ENCODE peak calls at places on chromosomes 2 and 18, in eight cellular contexts. U is lower lobe of right lung; Q is naive thymus-derived CD4-positive, alpha-beta T cell; Y is uterus; Z is transverse colon; W is adrenal gland; X is effector memory CD4-positive, alpha-beta T cell; C is GM23338. F is an unnamed sample.

GRCh38 chr2:105239924-105240323 is 1.6 kb upstream of the GPR45 start:
- DNase-seq in U (no peak), Z (no peak), C (no peak), W (no peak), X (no peak), Q (no peak), Y (no peak), F (no peak)

GRCh38 chr2:120722603-120723421 is 12.9 kb upstream of the GLI2 start:
- DNase-seq in Z (no peak), X (no peak), Y (no peak), W (peak; percentile 37), U (no peak), C (no peak), Q (no peak), F (no peak)

GRCh38 chr2:213251618-213252017 is 32.6 kb upstream of the SPAG16 start:
- DNase-seq in Y (no peak), U (no peak), C (peak; percentile 85), Z (no peak), W (no peak), Q (peak; percentile 28), X (no peak), F (no peak)

GRCh38 chr2:234722176-234722575 is 225.3 kb upstream of the ARL4C start:
- DNase-seq in C (no peak), X (no peak), Q (no peak), W (no peak), U (no peak), Y (no peak), Z (no peak), F (no peak)

GRCh38 chr2:164757934-164758695 is 83.5 kb downstream of the COBLL1 start:
- DNase-seq in Z (no peak), Y (no peak), Q (no peak), X (no peak), C (no peak), W (no peak), U (no peak), F (peak; percentile 37)

GRCh38 chr18:36729197-36729596 is 99.6 kb downstream of the TPGS2 start:
- DNase-seq in X (no peak), W (no peak), C (no peak), U (no peak), Z (no peak), Y (no peak), Q (no peak), F (no peak)

GRCh38 chr2:23640711-23641110 is 255.7 kb downstream of the KLHL29 start:
- DNase-seq in X (no peak), Z (no peak), Q (no peak), Y (no peak), U (no peak), C (no peak), W (no peak), F (no peak)

GRCh38 chr2:36408198-36408703 is 52.7 kb downstream of the CRIM1 start:
- DNase-seq in Z (no peak), X (no peak), C (peak; percentile 67), Y (no peak), W (no peak), U (no peak), Q (no peak), F (no peak)

GRCh38 chr2:62304429-62305417 is 108.8 kb downstream of the B3GNT2 start:
- DNase-seq in Z (peak; percentile 80), W (peak; percentile 93), U (peak; percentile 86), C (peak; percentile 49), Y (peak; percentile 63), Q (no peak), X (peak; percentile 9), F (peak; percentile 28)

GRCh38 chr2:29123584-29124349 is 8.6 kb downstream of the CLIP4 start:
- DNase-seq in U (no peak), Q (no peak), C (no peak), Z (no peak), W (no peak), Y (no peak), X (no peak), F (no peak)

GRCh38 chr2:158893057-158893456 is 75.4 kb upstream of the TANC1 start:
- DNase-seq in C (no peak), Y (no peak), W (no peak), X (no peak), U (no peak), Q (no peak), Z (no peak), F (peak; percentile 50)

GRCh38 chr2:113894156-113894743 is 4.4 kb downstream of the ACTR3 start:
- DNase-seq in W (no peak), X (no peak), U (no peak), Q (no peak), C (peak; percentile 15), Z (no peak), Y (no peak), F (peak; percentile 35)

GRCh38 chr2:20536619-20537422 is 89.9 kb downstream of the RHOB start:
- DNase-seq in Z (no peak), U (no peak), Q (no peak), Y (no peak), W (no peak), X (no peak), C (no peak), F (peak; percentile 87)

GRCh38 chr2:230975927-230976326 is 20.0 kb upstream of the SPATA3 start:
- DNase-seq in Z (no peak), C (no peak), Y (no peak), W (no peak), X (no peak), U (no peak), Q (no peak), F (no peak)

GRCh38 chr2:159156834-159157233 is 129.7 kb downstream of the WDSUB1 start:
- DNase-seq in X (no peak), W (no peak), C (no peak), Y (no peak), Z (no peak), U (peak; percentile 59), Q (no peak), F (peak; percentile 44)

GRCh38 chr18:57004366-57005121 is 142.3 kb upstream of the BOD1L2 start:
- DNase-seq in X (no peak), W (no peak), U (no peak), Z (no peak), Q (no peak), C (no peak), Y (no peak), F (no peak)

GRCh38 chr2:189409647-189410046 is 31.6 kb upstream of the WDR75 start:
- DNase-seq in X (no peak), Q (no peak), C (no peak), W (no peak), Y (no peak), Z (no peak), U (no peak), F (no peak)
- H3K4me1 ChIP-seq in X (peaks cover 3% of the 10 kb centered on the region), Q (peaks cover 8% of the 10 kb centered on the region), C (peaks cover 10% of the 10 kb centered on the region), W (no peaks in the 10 kb centered on the region), Y (no peaks in the 10 kb centered on the region), Z (peaks cover 4% of the 10 kb centered on the region), U (no peaks in the 10 kb centered on the region), F (no peaks in the 10 kb centered on the region)

DNA sequence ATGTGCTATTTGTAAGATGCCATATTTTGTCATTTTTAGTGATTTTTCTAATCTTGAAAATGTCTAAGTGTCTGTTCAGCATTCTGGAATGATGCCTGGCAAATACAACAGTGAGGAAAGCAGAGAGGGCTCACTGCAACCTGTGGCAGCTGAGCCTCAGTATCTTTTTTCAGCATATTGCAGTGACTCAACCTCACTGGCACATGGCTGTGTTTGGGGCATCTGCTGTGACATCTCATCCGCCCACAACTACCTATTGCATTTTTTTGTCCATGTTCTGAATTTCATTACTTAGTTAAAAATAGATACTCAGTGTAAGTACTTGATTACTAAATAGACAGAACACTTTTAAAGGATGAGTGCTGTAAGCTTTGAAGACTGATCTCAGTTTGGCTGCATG is 10.7 kb downstream of the BABAM2 start:
- DNase-seq in U (no peak), C (no peak), Q (no peak), Z (no peak), X (no peak), W (no peak), Y (no peak), F (no peak)
- H3K27ac ChIP-seq in U (no peak overlapping the region), C (no peak overlapping the region), Q (no peak overlapping the region), Z (no peak overlapping the region), X (no peak overlapping the region), W (no peak overlapping the region), Y (no peak overlapping the region), F (no peak overlapping the region)

GRCh38 chr2:238060096-238060541 is 682 bp upstream of the SCLY start:
- DNase-seq in U (no peak), C (peak; percentile 32), W (no peak), Z (no peak), Y (no peak), X (no peak), Q (no peak), F (no peak)

GRCh38 chr2:238060542-238061309 is at the start of gene SCLY:
- DNase-seq in Y (peak; percentile 97), Z (peak; percentile 97), X (peak; percentile 97), C (peak; percentile 98), Q (peak; percentile 93), U (peak; percentile 98), W (peak; percentile 98), F (peak; percentile 96)

GRCh38 chr2:238061310-238062202 is 755 bp downstream of the SCLY start:
- DNase-seq in U (no peak), X (no peak), Z (peak; percentile 35), Y (peak; percentile 29), W (peak; percentile 41), Q (no peak), C (peak; percentile 82), F (peak; percentile 18)

GRCh38 chr2:238055841-238056240 is 5.0 kb upstream of the SCLY start:
- DNase-seq in X (no peak), Q (no peak), U (no peak), W (no peak), Y (no peak), C (no peak), Z (no peak), F (no peak)

GRCh38 chr2:238059505-238059904 is 1.3 kb upstream of the SCLY start:
- DNase-seq in Y (no peak), Q (no peak), Z (no peak), X (no peak), W (no peak), C (no peak), U (no peak), F (no peak)
- H3K4me1 ChIP-seq in Y (peaks cover 13% of the 10 kb centered on the region), Q (peaks cover 12% of the 10 kb centered on the region), Z (peaks cover 16% of the 10 kb centered on the region), X (peaks cover 8% of the 10 kb centered on the region), W (no peaks in the 10 kb centered on the region), C (peaks cover 19% of the 10 kb centered on the region), U (peaks cover 18% of the 10 kb centered on the region), F (peaks cover 4% of the 10 kb centered on the region)

DNA sequence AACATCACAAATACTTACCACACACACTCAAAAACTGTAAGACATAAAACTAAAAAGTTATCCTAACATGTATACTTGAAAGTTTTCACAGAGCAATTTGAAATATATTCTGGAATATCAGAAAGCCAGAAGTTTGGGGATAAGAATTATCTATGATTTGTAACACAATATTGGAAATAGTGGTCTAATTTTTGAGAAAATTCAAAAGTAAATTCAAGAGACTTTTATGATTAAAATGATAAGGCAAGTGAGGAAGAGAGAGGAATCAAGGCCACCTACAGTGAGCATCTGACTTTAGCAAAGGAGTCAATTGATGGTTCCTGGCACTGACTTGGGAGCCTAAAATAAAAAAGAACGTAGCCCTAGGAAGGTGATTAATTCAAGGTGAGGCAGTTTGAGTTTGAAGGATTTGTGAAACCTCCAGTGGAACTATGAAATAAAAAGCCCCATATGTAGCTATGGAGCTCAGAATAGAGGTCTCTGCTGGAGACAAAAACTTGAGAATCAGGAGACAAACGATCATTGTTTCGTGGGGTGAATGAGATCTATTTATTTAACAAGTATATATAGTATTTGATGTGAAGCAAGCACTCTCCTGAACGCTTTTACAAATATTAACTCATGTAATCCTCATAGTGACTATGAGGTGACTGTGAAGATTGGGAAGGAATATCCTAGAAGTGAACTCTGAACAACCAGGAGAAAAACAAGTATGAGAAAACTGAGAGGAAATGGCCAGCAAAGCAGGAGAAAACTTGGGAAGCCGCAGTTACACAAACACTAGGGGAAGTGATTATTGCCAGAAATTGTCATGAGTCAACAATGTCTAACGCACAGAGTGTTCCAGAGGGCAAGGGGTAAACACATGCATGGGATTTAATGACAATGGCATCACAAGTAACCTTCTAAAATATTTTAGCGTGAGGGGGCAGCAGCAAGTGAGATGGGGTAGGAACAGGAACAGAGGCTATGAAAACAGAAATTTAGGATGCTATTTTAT is 12.8 kb downstream of the TFPI start:
- DNase-seq in W (no peak), C (no peak), Z (no peak), Y (peak; percentile 35), X (no peak), U (no peak), Q (no peak), F (no peak)
- H3K27ac ChIP-seq in W (no peak overlapping the region), C (no peak overlapping the region), Z (peak overlapping the region; percentile 59), Y (peak overlapping the region; percentile 86), X (no peak overlapping the region), U (peak overlapping the region; percentile 66), Q (no peak overlapping the region), F (no peak overlapping the region)

F was measured in prostate gland.